ENCODE peak calls at places on chromosomes 12 and 14, in four cellular contexts. W is RWPE1, P is GM20000, L is cardiac fibroblast. I is an unnamed sample.
A peak's percentile ranks its signal among the peaks of the same experiment; 100 is the strongest.

GRCh38 chr12:62817556-62818271 is 117.2 kb downstream of the PPM1H start:
- DNase-seq in L (peak; percentile 70), P (no peak), W (no peak), I (no peak)

GRCh38 chr14:61211476-61212262 is 69.5 kb downstream of the TMEM30B start:
- DNase-seq in W (no peak), P (no peak), L (no peak), I (no peak)

GRCh38 chr12:26374934-26375333 is 179.6 kb downstream of the SSPN start:
- DNase-seq in W (no peak), P (no peak), L (no peak), I (no peak)

GRCh38 chr14:37036669-37037341 is 135.6 kb downstream of the SLC25A21 start:
- DNase-seq in L (peak; percentile 45), P (no peak), W (peak; percentile 19), I (no peak)

GRCh38 chr14:105299654-105300541 is 903 bp downstream of the BRF1 start:
- DNase-seq in W (no peak), L (peak; percentile 38), P (peak; percentile 35), I (peak; percentile 34)

GRCh38 chr12:100267603-100268281 is 765 bp downstream of the SCYL2 start:
- DNase-seq in P (peak; percentile 24), W (peak; percentile 4), L (peak; percentile 52), I (no peak)

GRCh38 chr14:49160983-49161382 is 425.2 kb downstream of the RPS29 start:
- DNase-seq in P (no peak), W (no peak), L (no peak), I (no peak)

GRCh38 chr14:98890556-98891340 is 381.2 kb downstream of the BCL11B start:
- DNase-seq in L (no peak), P (no peak), W (no peak), I (no peak)

GRCh38 chr12:62409068-62409467 is 57.6 kb upstream of the MON2 start:
- DNase-seq in L (no peak), P (no peak), W (no peak), I (no peak)

GRCh38 chr14:38209572-38210159 is 2.0 kb downstream of the SSTR1 start:
- DNase-seq in L (no peak), W (no peak), P (no peak), I (peak; percentile 13)

GRCh38 chr12:724194-724855 is 28.1 kb upstream of the WNK1 start:
- DNase-seq in P (no peak), L (peak; percentile 23), W (peak; percentile 43), I (no peak)

GRCh38 chr12:19409376-19409775 is 29.9 kb upstream of the AEBP2 start:
- DNase-seq in W (no peak), L (no peak), P (no peak), I (no peak)

GRCh38 chr12:1870086-1870485 is 48.4 kb downstream of the CACNA2D4 start:
- DNase-seq in L (no peak), P (no peak), W (no peak), I (no peak)

GRCh38 chr12:41552507-41553047 is 364.5 kb downstream of the PDZRN4 start:
- DNase-seq in P (no peak), L (no peak), W (peak; percentile 1), I (no peak)

GRCh38 chr12:117881517-117881916 is 87.3 kb downstream of the KSR2 start:
- DNase-seq in L (no peak), P (no peak), W (no peak), I (no peak)

GRCh38 chr12:57521475-57522018 is 1.1 kb upstream of the MBD6 start:
- DNase-seq in W (no peak), P (no peak), L (no peak), I (no peak)

GRCh38 chr12:14892726-14893442 is 7.2 kb upstream of the MGP start:
- DNase-seq in W (no peak), P (no peak), L (peak; percentile 72), I (no peak)
- TF ChIP-seq CTCF in W (no peak), P (no peak), L (peak; percentile 25), I (no peak)

GRCh38 chr12:114123108-114123507 is 157.0 kb upstream of the RBM19 start:
- DNase-seq in W (no peak), P (no peak), L (no peak), I (no peak)
- TF ChIP-seq CTCF in W (no peak), P (no peak), L (no peak), I (no peak)

GRCh38 chr14:100900837-100901390 is 2.6 kb downstream of the RTL1 start:
- DNase-seq in L (no peak), P (no peak), W (no peak), I (peak; percentile 25)

GRCh38 chr14:100903672-100904185 is at the start of gene RTL1:
- DNase-seq in L (no peak), W (no peak), P (peak; percentile 6), I (no peak)

GRCh38 chr14:100902792-100903191 is 730 bp downstream of the RTL1 start:
- DNase-seq in P (peak; percentile 4), L (no peak), W (no peak), I (no peak)

GRCh38 chr14:100901391-100902183 is 1.9 kb downstream of the RTL1 start:
- DNase-seq in L (no peak), P (no peak), W (no peak), I (peak; percentile 19)

GRCh38 chr14:100902295-100902694 is 1.2 kb downstream of the RTL1 start:
- DNase-seq in P (no peak), L (no peak), W (no peak), I (peak; percentile 26)
- TF ChIP-seq CTCF in P (no peak), L (no peak), W (no peak), I (no peak)

DNA sequence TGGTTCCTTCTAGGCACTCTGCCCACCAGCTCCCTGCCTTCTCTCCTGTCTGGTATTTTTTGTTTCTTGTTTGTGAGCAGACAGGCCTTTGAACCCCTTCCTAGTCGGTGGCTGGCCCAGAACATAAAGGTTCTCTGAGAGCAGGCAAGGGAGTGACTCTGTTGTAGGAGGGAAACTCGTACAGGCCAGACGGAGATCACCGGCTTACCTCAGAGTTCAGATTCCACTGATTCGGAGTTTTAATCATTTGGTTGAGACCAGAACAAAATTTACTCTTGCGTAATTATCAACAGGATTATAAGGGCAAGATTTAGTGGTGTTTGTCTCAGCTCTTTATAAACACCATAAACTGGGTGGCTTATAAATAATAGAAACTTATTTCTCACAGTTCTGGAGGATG is 128.3 kb downstream of the PLXNC1 start:
- DNase-seq in P (no peak), W (no peak), L (no peak), I (no peak)
- TF ChIP-seq CTCF in P (no peak), W (no peak), L (no peak), I (no peak)

GRCh38 chr12:119699199-119699765 is 31.3 kb downstream of the PRKAB1 start:
- DNase-seq in W (no peak), L (no peak), P (no peak), I (no peak)
- TF ChIP-seq CTCF in W (no peak), L (no peak), P (no peak), I (no peak)

GRCh38 chr12:66539451-66539850 is 139.4 kb downstream of the GRIP1 start:
- DNase-seq in P (no peak), W (no peak), L (no peak), I (no peak)

GRCh38 chr12:66538970-66539369 is 139.9 kb downstream of the GRIP1 start:
- DNase-seq in L (no peak), P (no peak), W (no peak), I (no peak)

GRCh38 chr12:66537866-66538265 is 141.0 kb downstream of the GRIP1 start:
- DNase-seq in L (no peak), P (no peak), W (no peak), I (no peak)

DNA sequence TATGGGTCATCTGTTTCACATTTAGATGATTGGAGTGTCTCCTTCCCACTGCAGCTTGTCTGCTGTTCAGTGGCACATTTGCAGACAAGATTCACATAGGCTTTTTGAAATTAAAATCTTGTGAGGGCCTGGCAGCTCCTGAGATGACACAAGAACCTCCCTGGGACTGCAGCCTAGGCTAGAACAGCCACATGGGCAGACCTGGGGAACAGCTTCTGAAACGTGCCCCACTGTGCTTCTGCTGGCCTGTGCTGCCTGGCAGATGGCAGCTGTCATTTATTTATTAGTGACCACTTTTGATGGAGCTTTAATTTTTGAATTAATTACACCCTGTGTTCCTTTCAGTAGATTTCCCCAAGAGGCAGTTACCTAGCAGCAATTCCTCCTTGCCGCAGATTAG is 137.4 kb downstream of the GRIP1 start:
- DNase-seq in L (no peak), W (no peak), P (no peak), I (no peak)
- TF ChIP-seq CTCF in L (no peak), W (no peak), P (no peak), I (no peak)

GRCh38 chr14:39491134-39491541 is 58.9 kb upstream of the FBXO33 start:
- DNase-seq in P (peak; percentile 21), L (peak; percentile 66), W (peak; percentile 12), I (no peak)
- TF ChIP-seq CTCF in P (no peak), L (no peak), W (peak; percentile 44), I (peak; percentile 15)

GRCh38 chr12:101826766-101827368 is 3.9 kb downstream of the GNPTAB start:
- DNase-seq in P (no peak), L (no peak), W (no peak), I (no peak)

GRCh38 chr12:101824831-101825230 is 5.9 kb downstream of the GNPTAB start:
- DNase-seq in L (no peak), W (no peak), P (no peak), I (no peak)

GRCh38 chr12:101819467-101819866 is 11.3 kb downstream of the GNPTAB start:
- DNase-seq in W (no peak), P (peak; percentile 49), L (no peak), I (peak; percentile 52)

GRCh38 chr12:101823039-101823438 is 7.7 kb downstream of the GNPTAB start:
- DNase-seq in P (no peak), W (no peak), L (no peak), I (no peak)

DNA sequence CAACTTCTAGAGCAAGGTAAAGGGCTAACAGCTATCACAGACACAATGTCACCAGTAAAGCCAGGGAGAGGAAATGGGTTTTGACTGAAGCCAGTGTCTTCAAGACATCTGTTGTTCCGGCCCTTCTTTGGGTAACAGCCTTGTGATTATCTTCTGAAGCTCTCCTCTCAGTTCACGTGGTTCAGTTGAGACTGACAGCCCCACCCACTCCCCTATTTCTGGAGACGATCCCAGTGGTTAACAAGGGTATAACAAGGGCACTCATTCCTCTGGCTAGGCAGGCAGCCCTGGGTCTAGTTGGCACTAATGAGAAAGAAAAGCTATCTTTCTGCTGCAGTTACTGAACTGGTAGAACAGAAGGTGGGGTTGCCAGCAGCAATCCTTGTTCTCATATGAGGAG is 6.9 kb downstream of the GNPTAB start:
- DNase-seq in W (peak; percentile 53), L (no peak), P (peak; percentile 63), I (peak; percentile 69)
- TF ChIP-seq CTCF in W (peak; percentile 13), L (peak; percentile 11), P (no peak), I (peak; percentile 3)

GRCh38 chr14:86035882-86036281 is 505.9 kb downstream of the FLRT2 start:
- DNase-seq in W (no peak), P (peak; percentile 8), L (peak; percentile 26), I (peak; percentile 3)
- TF ChIP-seq CTCF in W (no peak), P (peak; percentile 32), L (peak; percentile 31), I (peak; percentile 8)

I was measured in GM13976.